ENCODE peak calls at places on chromosomes 13 and 19, in four cellular contexts. M is K562, F is HCT116, Q is HepG2. W is an unnamed sample.

GRCh38 chr13:48158915-48159314 is 64.0 kb upstream of the MED4 start:
- DNase-seq in M (no peak), F (no peak), Q (no peak), W (no peak)

GRCh38 chr19:6372594-6373095 is at the start of gene ALKBH7:
- DNase-seq in M (peak), F (peak), Q (peak), W (peak)

GRCh38 chr19:57171551-57172081 is 4.3 kb upstream of the DUXA start:
- DNase-seq in M (peak), F (no peak), Q (peak), W (peak)

GRCh38 chr13:76036176-76036575 is 400.0 kb downstream of the LMO7 start:
- DNase-seq in M (no peak), F (no peak), Q (no peak), W (no peak)

GRCh38 chr19:33904681-33905080 is 108.0 kb downstream of the KCTD15 start:
- DNase-seq in M (no peak), F (no peak), Q (peak), W (no peak)

GRCh38 chr13:75489502-75490263 is 7.7 kb upstream of the TBC1D4 start:
- DNase-seq in M (no peak), F (no peak), Q (peak), W (no peak)

GRCh38 chr13:94481966-94482365 is 2.5 kb upstream of the DCT start:
- DNase-seq in M (no peak), F (no peak), Q (peak), W (no peak)

GRCh38 chr19:55353803-55354697 is 469 bp downstream of the COX6B2 start:
- DNase-seq in M (peak), F (peak), Q (no peak), W (no peak)

GRCh38 chr19:12821761-12822160 is 12.6 kb downstream of the RTBDN start:
- DNase-seq in M (no peak), F (no peak), Q (no peak), W (no peak)

GRCh38 chr13:33799950-33800592 is 17.9 kb upstream of the RFC3 start:
- DNase-seq in M (no peak), F (peak), Q (peak), W (no peak)

GRCh38 chr19:45304141-45304926 is 18.3 kb downstream of the CKM start:
- DNase-seq in M (no peak), F (no peak), Q (no peak), W (no peak)

GRCh38 chr19:6970021-6970420 is 51.2 kb downstream of the MBD3L2B start:
- DNase-seq in M (no peak), F (no peak), Q (no peak), W (no peak)

GRCh38 chr13:51245583-51245982 is 23.4 kb downstream of the FAM124A start:
- DNase-seq in M (no peak), F (no peak), Q (no peak), W (peak)

GRCh38 chr19:40519352-40520322 is 52.8 kb downstream of the SPTBN4 start:
- DNase-seq in M (no peak), F (no peak), Q (no peak), W (no peak)

GRCh38 chr13:112774448-112774792 is 84.6 kb downstream of the ATP11A start:
- DNase-seq in M (no peak), F (no peak), Q (no peak), W (no peak)

GRCh38 chr19:16777811-16778210 is 51.4 kb upstream of the SIN3B start:
- DNase-seq in M (no peak), F (no peak), Q (no peak), W (no peak)

GRCh38 chr19:53086949-53087348 is 16.3 kb downstream of the ZNF160 start:
- DNase-seq in M (no peak), F (no peak), Q (no peak), W (no peak)

GRCh38 chr19:20238025-20238623 is 71.1 kb downstream of the ZNF486 start:
- DNase-seq in M (peak), F (no peak), Q (no peak), W (peak)

DNA sequence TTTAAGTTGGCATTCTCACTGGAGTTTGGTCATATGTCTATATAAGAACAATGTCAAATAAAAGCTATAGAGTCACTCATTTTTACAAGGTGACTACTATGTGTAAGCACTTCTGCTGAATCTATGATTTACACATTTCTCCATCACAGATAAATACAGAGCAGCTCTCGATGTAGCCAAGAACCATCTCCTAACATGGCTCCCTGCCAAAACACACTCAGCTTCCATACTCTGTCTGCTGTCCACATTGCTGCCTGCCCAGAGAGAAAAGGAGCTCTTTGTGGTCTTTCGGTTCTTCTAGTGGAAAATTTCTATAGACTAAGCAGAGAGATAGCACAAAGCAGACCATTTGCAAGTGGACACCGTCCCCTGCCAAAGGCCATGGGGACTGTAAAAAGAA is 190.9 kb upstream of the KLF12 start:
- DNase-seq in M (no peak), F (no peak), Q (peak), W (no peak)
- TF ChIP-seq CEBPB in M (no peak), F (no peak), Q (no peak), W (no peak)

GRCh38 chr13:24271611-24272451 is 37.5 kb upstream of the C1QTNF9 start:
- DNase-seq in M (no peak), F (no peak), Q (peak), W (no peak)
- TF ChIP-seq JUND in M (no peak), F (no peak), Q (peak), W (no peak)

DNA sequence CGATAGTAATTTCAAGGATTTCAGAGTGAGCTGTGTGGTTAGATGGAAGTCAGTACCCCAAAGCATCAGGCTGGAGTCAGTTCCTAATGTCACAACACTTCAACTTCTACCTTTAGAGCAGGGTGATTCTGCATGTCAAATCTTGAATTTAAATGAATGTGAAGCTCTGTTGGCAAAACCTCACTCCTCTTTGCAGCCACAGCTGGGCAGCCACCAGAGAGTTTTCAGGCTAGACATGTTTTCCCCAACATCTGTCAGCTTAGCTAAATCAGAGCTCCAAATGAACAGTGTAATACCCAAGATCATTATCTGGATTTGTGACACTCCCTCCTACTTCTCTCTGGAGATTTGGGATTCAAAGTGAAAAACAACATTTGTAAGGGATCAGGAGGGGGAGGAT is 33.7 kb upstream of the OLFM4 start:
- DNase-seq in M (no peak), F (no peak), Q (no peak), W (no peak)
- TF ChIP-seq FOSL1 in M (no peak), F (no peak), Q (no peak), W (no peak)

GRCh38 chr19:1110809-1111640 is 7.2 kb downstream of the GPX4 start:
- DNase-seq in M (no peak), F (no peak), Q (no peak), W (no peak)

GRCh38 chr19:1113986-1114483 is 10.2 kb downstream of the GPX4 start:
- DNase-seq in M (no peak), F (no peak), Q (no peak), W (no peak)

GRCh38 chr19:1113278-1113985 is 9.6 kb downstream of the GPX4 start:
- DNase-seq in M (peak), F (peak), Q (peak), W (peak)

GRCh38 chr19:1111641-1112253 is 8.0 kb downstream of the GPX4 start:
- DNase-seq in M (no peak), F (no peak), Q (no peak), W (no peak)

DNA sequence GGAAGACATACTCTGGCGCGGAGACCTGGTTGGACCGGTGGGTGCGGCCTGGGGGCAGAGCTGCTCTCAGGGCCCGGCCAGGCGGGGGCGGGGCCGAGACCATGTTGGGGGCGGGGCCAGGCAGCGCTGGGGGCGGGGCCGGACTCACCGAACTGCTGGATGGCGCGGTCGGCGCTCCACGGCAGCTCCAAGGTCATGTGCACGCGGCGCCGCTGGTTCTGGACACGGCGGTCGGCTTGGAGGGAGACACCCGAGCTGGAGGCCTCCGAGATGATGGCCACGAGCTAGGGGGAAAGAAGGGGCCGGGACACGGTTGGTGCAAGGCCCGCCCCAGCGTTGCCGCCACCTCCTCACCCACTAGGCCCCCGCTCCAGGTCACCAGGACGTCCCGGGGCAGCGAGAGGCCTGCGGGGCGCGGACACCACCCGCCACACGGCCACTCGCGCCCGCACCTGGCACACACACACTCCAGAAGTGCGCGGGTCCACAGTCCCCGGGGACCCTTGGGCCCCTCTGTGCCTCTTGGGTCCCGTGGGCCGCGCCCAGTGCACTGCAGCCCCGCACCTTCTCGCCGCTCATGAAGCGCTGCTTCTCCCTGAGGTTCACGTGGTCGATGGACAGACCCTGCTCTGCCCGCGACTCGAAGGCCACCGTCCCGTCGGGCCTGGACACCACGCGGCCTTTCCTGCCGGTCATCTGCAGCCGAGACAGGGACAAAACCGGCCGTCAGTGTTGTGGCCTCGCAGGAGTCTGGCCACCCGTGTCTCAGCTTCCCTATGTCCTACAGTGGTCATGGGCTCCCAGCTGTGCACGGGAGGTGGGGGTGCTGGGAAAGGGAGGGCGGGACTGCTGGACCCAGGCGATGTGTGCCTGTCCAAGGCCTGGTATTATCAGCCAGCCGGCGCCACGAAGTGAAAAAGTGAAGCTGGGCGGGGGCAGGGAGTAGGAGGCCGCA is 8.7 kb downstream of the GPX4 start:
- DNase-seq in M (peak), F (no peak), Q (no peak), W (no peak)
- TF ChIP-seq CEBPB in M (no peak), F (no peak), Q (no peak), W (no peak)

GRCh38 chr19:28981994-28982393 is 231.0 kb downstream of the UQCRFS1 start:
- DNase-seq in M (no peak), F (no peak), Q (no peak), W (no peak)

GRCh38 chr19:28980236-28980868 is 232.6 kb downstream of the UQCRFS1 start:
- DNase-seq in M (no peak), F (no peak), Q (no peak), W (no peak)

GRCh38 chr19:28972144-28972543 is 240.8 kb downstream of the UQCRFS1 start:
- DNase-seq in M (no peak), F (no peak), Q (no peak), W (no peak)

DNA sequence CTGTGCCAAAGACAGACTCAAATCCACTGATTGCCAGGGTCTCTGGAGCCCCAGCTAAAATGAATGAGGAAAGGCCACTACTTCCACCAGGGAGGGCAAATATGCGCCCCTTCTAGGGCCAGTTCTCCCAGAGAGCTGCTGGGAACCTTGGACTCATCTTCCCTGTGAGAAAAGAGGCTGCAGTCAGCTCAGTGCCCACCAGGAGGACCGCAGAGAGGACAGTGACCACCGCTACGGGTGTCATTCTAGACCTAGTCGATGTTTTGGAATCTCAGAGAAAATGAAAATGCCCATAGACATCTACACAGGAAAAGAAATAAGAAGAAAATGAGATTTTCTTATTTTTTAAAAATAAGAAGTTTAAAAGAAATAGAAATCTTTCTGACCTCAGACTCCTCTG is 235.1 kb downstream of the UQCRFS1 start:
- DNase-seq in M (no peak), F (no peak), Q (no peak), W (no peak)
- TF ChIP-seq JUND in M (no peak), F (no peak), Q (no peak), W (no peak)

GRCh38 chr13:99033814-99034213 is 56.0 kb upstream of the DOCK9 start:
- DNase-seq in M (no peak), F (no peak), Q (peak), W (no peak)
- TF ChIP-seq FOSL1 in M (no peak), F (no peak), Q (no peak), W (no peak)

GRCh38 chr13:105513448-105513847 is 1022.0 kb downstream of the EFNB2 start:
- DNase-seq in M (no peak), F (no peak), Q (no peak), W (no peak)
- TF ChIP-seq CEBPB in M (no peak), F (no peak), Q (no peak), W (no peak)